ENCODE peak calls at places on chromosomes 16 and 17, in seven cellular contexts. K, W, Z, A, F, J and H are unnamed samples.
A peak's percentile ranks its signal among the peaks of the same experiment; 100 is the strongest.

GRCh38 chr17:62763891-62764600 is 44.1 kb downstream of the MARCHF10 start:
- DNase-seq in K (peak; percentile 16), W (no peak), Z (no peak), A (peak; percentile 14), F (no peak), J (no peak), H (no peak)

GRCh38 chr16:89981414-89981813 is 32.9 kb downstream of the DEF8 start:
- DNase-seq in K (no peak), W (no peak), Z (no peak), A (no peak), F (no peak), J (no peak), H (no peak)

GRCh38 chr17:46822388-46822921 is 4.0 kb upstream of the WNT3 start:
- DNase-seq in K (no peak), W (peak; percentile 51), Z (no peak), A (peak; percentile 90), F (no peak), J (no peak), H (no peak)

GRCh38 chr17:80512233-80512632 is 32.4 kb upstream of the RPTOR start:
- DNase-seq in K (no peak), W (no peak), Z (no peak), A (no peak), F (no peak), J (no peak), H (no peak)

GRCh38 chr17:4944163-4944553 is 4.1 kb downstream of the RNF167 start:
- DNase-seq in K (no peak), W (no peak), Z (no peak), A (peak; percentile 42), F (no peak), J (peak; percentile 48), H (no peak)

GRCh38 chr16:16092925-16093624 is 130.2 kb downstream of the ABCC6 start:
- DNase-seq in K (no peak), W (no peak), Z (no peak), A (no peak), F (no peak), J (no peak), H (no peak)

GRCh38 chr16:89090182-89090630 is 3.4 kb upstream of the ACSF3 start:
- DNase-seq in K (no peak), W (no peak), Z (no peak), A (no peak), F (no peak), J (no peak), H (no peak)

GRCh38 chr17:44220211-44221071 is 966 bp upstream of the UBTF start:
- DNase-seq in K (peak; percentile 69), W (peak; percentile 72), Z (peak; percentile 55), A (peak; percentile 55), F (peak; percentile 51), J (peak; percentile 52), H (no peak)

GRCh38 chr17:50056217-50056960 is 479 bp downstream of the ITGA3 start:
- DNase-seq in K (peak; percentile 81), W (peak; percentile 80), Z (peak; percentile 63), A (peak; percentile 88), F (peak; percentile 55), J (peak; percentile 53), H (no peak)

GRCh38 chr16:85620403-85620802 is 7.3 kb downstream of the GSE1 start:
- DNase-seq in K (no peak), W (no peak), Z (no peak), A (no peak), F (no peak), J (no peak), H (no peak)

GRCh38 chr16:71413341-71413740 is 28.5 kb downstream of the TLE7 start:
- DNase-seq in K (no peak), W (no peak), Z (no peak), A (no peak), F (no peak), J (no peak), H (no peak)

GRCh38 chr17:68248199-68248825 is 469 bp downstream of the AMZ2 start:
- DNase-seq in K (no peak), W (no peak), Z (no peak), A (no peak), F (no peak), J (no peak), H (no peak)

GRCh38 chr17:58969156-58969555 is 137.5 kb downstream of the TRIM37 start:
- DNase-seq in K (no peak), W (no peak), Z (no peak), A (no peak), F (no peak), J (no peak), H (no peak)

GRCh38 chr17:40545660-40546059 is 19.6 kb downstream of the CCR7 start:
- DNase-seq in K (no peak), W (peak; percentile 11), Z (peak; percentile 11), A (peak; percentile 27), F (no peak), J (no peak), H (peak; percentile 31)

GRCh38 chr17:52181842-52182241 is 23.3 kb upstream of the CA10 start:
- DNase-seq in K (no peak), W (no peak), Z (no peak), A (no peak), F (no peak), J (no peak), H (no peak)

GRCh38 chr17:38742431-38743308 is 5.5 kb downstream of the PCGF2 start:
- DNase-seq in K (peak; percentile 79), W (no peak), Z (peak; percentile 80), A (no peak), F (no peak), J (no peak), H (no peak)

GRCh38 chr17:64115871-64116534 is 13.9 kb downstream of the ERN1 start:
- DNase-seq in K (no peak), W (no peak), Z (no peak), A (no peak), F (no peak), J (no peak), H (no peak)

GRCh38 chr16:842061-842476 is 41.5 kb upstream of the GNG13 start:
- DNase-seq in K (no peak), W (no peak), Z (no peak), A (no peak), F (no peak), J (no peak), H (peak; percentile 65)

GRCh38 chr17:71975331-71975801 is 145.5 kb upstream of the SOX9 start:
- DNase-seq in K (no peak), W (peak; percentile 82), Z (peak; percentile 57), A (peak; percentile 49), F (peak; percentile 73), J (no peak), H (no peak)

GRCh38 chr17:81567191-81567590 is 15.0 kb upstream of the FAAP100 start:
- DNase-seq in K (no peak), W (no peak), Z (no peak), A (no peak), F (no peak), J (no peak), H (no peak)

GRCh38 chr17:69560987-69561441 is 146.5 kb downstream of the MAP2K6 start:
- DNase-seq in K (no peak), W (no peak), Z (no peak), A (no peak), F (no peak), J (no peak), H (no peak)

GRCh38 chr17:12756786-12757185 is 32.5 kb upstream of the ARHGAP44 start:
- DNase-seq in K (no peak), W (no peak), Z (no peak), A (no peak), F (no peak), J (no peak), H (no peak)

GRCh38 chr16:85400305-85401205 is 212.6 kb upstream of the GSE1 start:
- DNase-seq in K (no peak), W (no peak), Z (peak; percentile 6), A (no peak), F (peak; percentile 3), J (no peak), H (peak; percentile 42)

GRCh38 chr17:68600881-68601564 is at the start of gene FAM20A:
- DNase-seq in K (peak; percentile 53), W (peak; percentile 40), Z (peak; percentile 69), A (peak; percentile 68), F (peak; percentile 58), J (no peak), H (no peak)

GRCh38 chr17:28470266-28471126 is 2.9 kb upstream of the SLC13A2 start:
- DNase-seq in K (no peak), W (no peak), Z (no peak), A (no peak), F (no peak), J (no peak), H (peak; percentile 19)

GRCh38 chr17:42683407-42684031 is 1.2 kb downstream of the CNTNAP1 start:
- DNase-seq in K (no peak), W (peak; percentile 68), Z (peak; percentile 43), A (peak; percentile 71), F (peak; percentile 53), J (no peak), H (no peak)

GRCh38 chr17:57948555-57949420 is 6.4 kb downstream of the CUEDC1 start:
- DNase-seq in K (no peak), W (peak; percentile 30), Z (no peak), A (no peak), F (no peak), J (no peak), H (no peak)
- TF ChIP-seq CTCF in K (no peak), W (no peak), Z (no peak), A (no peak), F (no peak), J (no peak), H (peak; percentile 42)

GRCh38 chr17:48107137-48108055 is at the start of gene SNX11:
- DNase-seq in K (peak; percentile 88), W (peak; percentile 95), Z (peak; percentile 90), A (peak; percentile 98), F (peak; percentile 91), J (peak; percentile 96), H (peak; percentile 96)
- TF ChIP-seq CTCF in K (no peak), W (no peak), Z (no peak), A (no peak), F (peak; percentile 24), J (no peak), H (peak; percentile 19)

DNA sequence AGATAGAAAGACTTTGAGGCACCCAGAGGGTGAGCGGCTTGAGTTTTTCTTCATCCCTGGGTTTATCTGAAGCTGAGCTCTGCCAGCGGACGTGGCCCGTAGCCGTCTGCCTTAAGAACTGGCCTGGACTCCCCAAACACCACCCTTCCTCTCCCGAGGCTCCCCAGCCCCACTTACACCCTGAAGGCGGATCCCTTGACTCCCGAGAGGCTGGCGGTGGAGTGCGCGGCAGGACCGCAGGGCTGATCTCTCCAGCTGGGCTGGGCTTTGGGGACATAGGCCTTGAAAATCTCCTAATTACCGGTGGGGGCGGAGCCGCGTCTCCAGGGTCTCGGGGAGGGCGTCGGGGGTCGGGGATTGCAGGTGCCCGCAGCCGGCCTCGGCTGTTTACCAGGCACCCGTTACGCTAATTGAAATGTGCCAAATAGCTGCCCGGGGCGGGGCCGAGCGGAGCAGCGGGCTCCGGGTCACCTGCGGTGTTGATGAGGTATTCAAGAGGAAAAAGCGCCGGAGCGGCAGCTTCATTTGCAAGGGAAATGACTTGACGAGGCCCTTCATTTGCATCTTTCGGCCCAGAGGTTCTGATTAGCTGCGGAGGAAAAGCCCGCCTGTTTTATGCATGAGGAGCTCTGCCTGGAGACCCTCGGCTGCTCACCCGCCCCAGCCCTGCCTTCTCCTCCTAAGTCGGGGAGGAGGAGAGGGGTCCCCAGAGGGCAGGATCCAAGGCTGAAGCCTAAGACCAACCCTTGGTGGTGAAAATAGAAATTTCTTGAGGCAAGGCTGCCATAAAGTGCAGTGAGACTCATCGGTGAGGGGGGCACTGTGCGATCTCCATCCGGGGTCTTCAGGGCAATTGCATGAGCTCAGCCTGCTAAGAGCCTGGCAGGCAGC is 100.7 kb downstream of the MGAT5B start:
- DNase-seq in K (peak; percentile 71), W (peak; percentile 44), Z (no peak), A (peak; percentile 100), F (no peak), J (peak; percentile 36), H (no peak)
- TF ChIP-seq CTCF in K (no peak), W (no peak), Z (no peak), A (no peak), F (no peak), J (no peak), H (no peak)

GRCh38 chr17:17206913-17207368 is 808 bp upstream of the PLD6 start:
- DNase-seq in K (no peak), W (no peak), Z (no peak), A (peak; percentile 32), F (no peak), J (no peak), H (no peak)
- TF ChIP-seq CTCF in K (no peak), W (no peak), Z (no peak), A (no peak), F (no peak), J (no peak), H (no peak)